ENCODE peak calls at places on chromosomes 16 and 17, in eight cellular contexts. E is thoracic aorta; R is Peyer's patch; J is A673; F is fibroblast of pulmonary artery; X is cardiac muscle cell; U is colonic mucosa; W is CD8-positive, alpha-beta T cell. C is an unnamed sample.

GRCh38 chr17:50487213-50488096 is 8.8 kb downstream of the RSAD1 start:
- DNase-seq in E (no peak), R (peak), J (no peak), F (no peak), X (no peak), U (no peak), W (no peak), C (no peak)

GRCh38 chr17:53058031-53058430 is 764.7 kb upstream of the KIF2B start:
- DNase-seq in E (no peak), R (no peak), J (peak), F (no peak), X (no peak), U (no peak), W (no peak), C (no peak)

GRCh38 chr17:30520436-30520835 is 43.2 kb downstream of the GOSR1 start:
- DNase-seq in E (no peak), R (no peak), J (peak), F (peak), X (no peak), U (no peak), W (no peak), C (no peak)

GRCh38 chr17:50710025-50710424 is 2.3 kb upstream of the ANKRD40 start:
- DNase-seq in E (no peak), R (no peak), J (no peak), F (no peak), X (no peak), U (no peak), W (no peak), C (no peak)

GRCh38 chr16:799948-800833 is at the start of gene GNG13:
- DNase-seq in E (no peak), R (no peak), J (no peak), F (no peak), X (no peak), U (no peak), W (no peak), C (peak)

GRCh38 chr16:84029297-84030096 is 13.1 kb downstream of the SLC38A8 start:
- DNase-seq in E (no peak), R (no peak), J (no peak), F (no peak), X (no peak), U (no peak), W (no peak), C (no peak)

GRCh38 chr17:33284022-33284421 is 9.1 kb downstream of the ASIC2 start:
- DNase-seq in E (peak), R (no peak), J (peak), F (peak), X (no peak), U (peak), W (no peak), C (no peak)

GRCh38 chr17:20291853-20292252 is 175.5 kb downstream of the LGALS9B start:
- DNase-seq in E (no peak), R (no peak), J (no peak), F (no peak), X (no peak), U (no peak), W (no peak), C (no peak)

GRCh38 chr16:24504467-24505345 is 34.7 kb upstream of the RBBP6 start:
- DNase-seq in E (no peak), R (no peak), J (peak), F (peak), X (peak), U (peak), W (peak), C (peak)

GRCh38 chr16:23826528-23827244 is 9.1 kb upstream of the PRKCB start:
- DNase-seq in E (no peak), R (no peak), J (no peak), F (no peak), X (no peak), U (no peak), W (peak), C (no peak)

GRCh38 chr17:7261377-7262191 is 694 bp downstream of the CLDN7 start:
- DNase-seq in E (no peak), R (peak), J (no peak), F (no peak), X (no peak), U (no peak), W (peak), C (no peak)

GRCh38 chr16:66872524-66872923 is 7.8 kb upstream of the PDP2 start:
- DNase-seq in E (no peak), R (no peak), J (no peak), F (no peak), X (no peak), U (peak), W (no peak), C (no peak)

GRCh38 chr17:7042507-7043194 is 1.2 kb downstream of the SLC16A11 start:
- DNase-seq in E (no peak), R (peak), J (peak), F (no peak), X (no peak), U (no peak), W (peak), C (no peak)

GRCh38 chr17:61635913-61636432 is 45.0 kb upstream of the NACA2 start:
- DNase-seq in E (no peak), R (no peak), J (peak), F (peak), X (peak), U (peak), W (peak), C (peak)

GRCh38 chr16:85072947-85073346 is 39.3 kb downstream of the CIBAR2 start:
- DNase-seq in E (no peak), R (no peak), J (no peak), F (peak), X (no peak), U (no peak), W (no peak), C (no peak)

GRCh38 chr17:62627219-62627903 is at the start of gene MRC2:
- DNase-seq in E (peak), R (no peak), J (peak), F (peak), X (peak), U (peak), W (no peak), C (no peak)

GRCh38 chr17:37465058-37465616 is 24.6 kb upstream of the DUSP14 start:
- DNase-seq in E (no peak), R (no peak), J (peak), F (peak), X (no peak), U (no peak), W (no peak), C (no peak)

GRCh38 chr17:51319186-51319585 is 58.8 kb downstream of the UTP18 start:
- DNase-seq in E (no peak), R (no peak), J (no peak), F (no peak), X (no peak), U (no peak), W (no peak), C (no peak)

GRCh38 chr16:70659546-70659945 is 13.2 kb downstream of the IL34 start:
- DNase-seq in E (no peak), R (no peak), J (no peak), F (no peak), X (no peak), U (no peak), W (no peak), C (no peak)

GRCh38 chr17:74071280-74071679 is 132.2 kb upstream of the RPL38 start:
- DNase-seq in E (no peak), R (no peak), J (no peak), F (no peak), X (no peak), U (no peak), W (no peak), C (no peak)

GRCh38 chr17:45161288-45162021 is at the start of gene HEXIM2:
- DNase-seq in E (peak), R (peak), J (peak), F (peak), X (peak), U (peak), W (peak), C (peak)

GRCh38 chr17:49146620-49147306 is 14.2 kb downstream of the B4GALNT2 start:
- DNase-seq in E (no peak), R (no peak), J (peak), F (peak), X (no peak), U (no peak), W (no peak), C (no peak)

GRCh38 chr16:9849697-9850245 is 332.5 kb downstream of the GRIN2A start:
- DNase-seq in E (no peak), R (no peak), J (no peak), F (no peak), X (no peak), U (no peak), W (no peak), C (no peak)

GRCh38 chr17:15026088-15026487 is 239.0 kb downstream of the PMP22 start:
- DNase-seq in E (no peak), R (no peak), J (no peak), F (no peak), X (no peak), U (no peak), W (no peak), C (no peak)

GRCh38 chr17:14918540-14918939 is 346.6 kb downstream of the PMP22 start:
- DNase-seq in E (no peak), R (no peak), J (no peak), F (peak), X (no peak), U (no peak), W (no peak), C (no peak)

GRCh38 chr16:28899882-28900600 is 21.8 kb downstream of the ATP2A1 start:
- DNase-seq in E (no peak), R (no peak), J (no peak), F (no peak), X (no peak), U (no peak), W (no peak), C (no peak)

GRCh38 chr17:33739714-33740113 is 446.6 kb upstream of the ASIC2 start:
- DNase-seq in E (no peak), R (no peak), J (no peak), F (no peak), X (no peak), U (no peak), W (no peak), C (no peak)

GRCh38 chr17:76726231-76726765 is at the start of gene JMJD6:
- DNase-seq in E (peak), R (peak), J (peak), F (peak), X (peak), U (peak), W (peak), C (peak)

GRCh38 chr16:67652578-67653130 is 7.4 kb downstream of the ACD start:
- DNase-seq in E (no peak), R (peak), J (peak), F (no peak), X (peak), U (no peak), W (no peak), C (peak)

GRCh38 chr16:24045641-24046040 is 209.9 kb downstream of the PRKCB start:
- DNase-seq in E (no peak), R (no peak), J (peak), F (no peak), X (peak), U (no peak), W (no peak), C (no peak)

GRCh38 chr17:77258638-77259037 is 117.9 kb downstream of the SEC14L1 start:
- DNase-seq in E (no peak), R (no peak), J (peak), F (no peak), X (no peak), U (no peak), W (no peak), C (no peak)

GRCh38 chr16:47851026-47851610 is 304.7 kb downstream of the ABCC12 start:
- DNase-seq in E (no peak), R (no peak), J (no peak), F (no peak), X (no peak), U (no peak), W (no peak), C (no peak)

GRCh38 chr17:66260688-66261087 is 31.5 kb upstream of the APOH start:
- DNase-seq in E (no peak), R (no peak), J (no peak), F (no peak), X (no peak), U (no peak), W (no peak), C (no peak)

GRCh38 chr16:6684076-6684673 is 648.5 kb upstream of the RBFOX1 start:
- DNase-seq in E (no peak), R (no peak), J (peak), F (peak), X (peak), U (peak), W (no peak), C (no peak)
- TF ChIP-seq CTCF in E (no peak), R (no peak), J (peak), F (no peak), X (no peak), U (peak), W (no peak), C (peak)

GRCh38 chr16:50802958-50803357 is 61.1 kb downstream of the CYLD start:
- DNase-seq in E (no peak), R (no peak), J (no peak), F (no peak), X (no peak), U (no peak), W (no peak), C (no peak)

GRCh38 chr16:50808929-50809538 is 67.1 kb downstream of the CYLD start:
- DNase-seq in E (no peak), R (no peak), J (no peak), F (no peak), X (no peak), U (no peak), W (no peak), C (no peak)

GRCh38 chr16:50809561-50809960 is 67.7 kb downstream of the CYLD start:
- DNase-seq in E (no peak), R (no peak), J (no peak), F (no peak), X (no peak), U (no peak), W (no peak), C (no peak)

GRCh38 chr16:50804290-50804907 is 62.5 kb downstream of the CYLD start:
- DNase-seq in E (no peak), R (no peak), J (no peak), F (no peak), X (peak), U (no peak), W (no peak), C (no peak)

DNA sequence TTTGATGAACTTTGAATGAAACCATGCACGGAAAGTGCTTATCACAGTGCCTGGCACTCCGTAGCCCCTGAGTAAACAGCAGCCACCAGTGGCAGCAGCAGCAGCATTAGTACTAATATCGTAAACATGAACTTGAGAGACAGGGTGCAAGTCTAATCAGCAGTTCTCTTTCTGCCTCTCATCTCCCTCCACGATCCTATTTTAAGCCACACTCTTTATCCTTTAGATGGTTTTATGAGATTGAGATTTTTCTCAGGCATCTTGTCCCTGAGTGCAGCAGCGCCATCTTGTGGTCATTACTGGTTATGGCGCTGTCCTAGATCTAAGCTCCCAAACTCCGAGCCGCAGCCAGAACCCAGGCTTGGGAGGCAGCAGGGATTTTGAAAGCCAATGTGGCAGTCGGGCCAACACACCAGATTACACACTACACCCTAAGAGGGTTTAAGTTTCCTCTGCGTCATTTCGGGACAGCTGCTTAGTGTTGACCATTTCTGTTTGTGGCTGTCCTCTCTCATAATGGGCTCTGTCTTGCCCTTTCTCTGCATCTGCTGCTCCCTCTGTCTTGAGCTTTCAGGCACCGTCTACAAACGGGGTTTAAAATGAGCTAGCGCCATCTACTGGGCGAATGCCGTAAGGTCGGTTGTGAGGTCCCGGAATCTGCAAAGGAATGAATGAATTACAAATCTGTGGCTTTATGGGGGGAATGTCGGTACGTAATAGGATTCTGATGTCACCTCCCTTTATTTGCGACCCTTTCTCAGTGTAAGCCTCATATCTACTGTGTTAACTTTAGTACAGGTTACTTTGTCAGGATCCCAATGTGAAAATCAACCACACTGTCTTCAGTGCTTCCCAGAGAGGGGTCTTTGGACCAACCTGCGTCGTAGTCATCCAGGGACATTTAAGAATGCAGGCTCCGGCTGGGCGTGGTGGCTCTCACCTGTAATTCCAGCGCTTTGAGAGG is 64.5 kb downstream of the CYLD start:
- DNase-seq in E (peak), R (peak), J (peak), F (peak), X (peak), U (peak), W (peak), C (peak)
- H3K4me3 ChIP-seq in E (peak), R (peak), J (peak), F (peak), X (peak), U (no peak), W (peak), C (peak)

GRCh38 chr16:75127713-75128415 is 11.3 kb upstream of the LDHD start:
- DNase-seq in E (no peak), R (no peak), J (no peak), F (no peak), X (no peak), U (no peak), W (no peak), C (peak)

GRCh38 chr16:75131081-75131480 is 14.5 kb upstream of the LDHD start:
- DNase-seq in E (no peak), R (no peak), J (no peak), F (no peak), X (no peak), U (no peak), W (no peak), C (no peak)

GRCh38 chr16:75130150-75130771 is 13.7 kb upstream of the LDHD start:
- DNase-seq in E (no peak), R (no peak), J (no peak), F (no peak), X (no peak), U (no peak), W (no peak), C (peak)
- TF ChIP-seq CTCF in E (no peak), R (no peak), J (peak), F (no peak), X (no peak), U (no peak), W (no peak), C (no peak)

DNA sequence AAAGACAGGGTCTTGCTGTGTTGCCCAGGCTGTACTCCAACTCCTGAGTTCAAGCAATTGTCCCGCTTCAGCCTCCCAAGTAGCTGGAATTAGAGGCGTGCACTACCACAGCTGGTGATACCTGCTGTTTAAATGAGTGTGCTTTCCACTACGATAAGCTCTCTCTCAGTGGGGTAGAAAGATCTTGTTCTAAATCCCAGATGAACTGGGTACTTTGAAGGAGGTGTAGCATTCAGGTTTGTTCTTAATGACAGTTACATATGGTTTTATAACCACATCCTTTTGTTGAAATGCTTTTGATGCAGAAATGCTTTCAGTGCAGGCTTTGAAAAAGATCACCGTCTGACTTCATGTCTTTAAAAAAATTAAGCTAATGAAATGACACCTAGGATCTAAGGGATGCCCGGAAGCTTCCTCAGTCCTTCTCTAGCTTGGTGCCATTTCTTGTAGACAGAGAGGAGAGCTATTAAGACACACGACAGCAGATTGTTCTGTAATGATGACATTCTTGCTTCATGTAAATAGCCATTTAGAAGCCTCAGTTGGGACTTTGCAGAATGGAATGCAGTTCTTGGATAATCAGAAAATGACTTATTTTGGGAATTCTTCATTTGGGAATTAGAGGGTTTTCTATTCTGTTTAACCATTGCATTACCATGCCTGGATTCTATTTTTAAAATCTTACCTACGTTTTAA is 19.5 kb downstream of the PMM2 start:
- DNase-seq in E (no peak), R (no peak), J (no peak), F (no peak), X (no peak), U (no peak), W (no peak), C (no peak)
- H3K4me3 ChIP-seq in E (no peak), R (no peak), J (no peak), F (no peak), X (no peak), U (no peak), W (no peak), C (no peak)

GRCh38 chr17:31597646-31598387 is 206.3 kb downstream of the RAB11FIP4 start:
- DNase-seq in E (no peak), R (no peak), J (no peak), F (no peak), X (no peak), U (no peak), W (no peak), C (no peak)

GRCh38 chr17:31595076-31595475 is 203.6 kb downstream of the RAB11FIP4 start:
- DNase-seq in E (no peak), R (no peak), J (no peak), F (no peak), X (no peak), U (no peak), W (no peak), C (no peak)

GRCh38 chr17:31595666-31596381 is 204.3 kb downstream of the RAB11FIP4 start:
- DNase-seq in E (no peak), R (no peak), J (no peak), F (no peak), X (no peak), U (no peak), W (no peak), C (peak)

GRCh38 chr17:31598388-31598760 is 206.9 kb downstream of the RAB11FIP4 start:
- DNase-seq in E (no peak), R (no peak), J (no peak), F (no peak), X (no peak), U (no peak), W (no peak), C (no peak)

DNA sequence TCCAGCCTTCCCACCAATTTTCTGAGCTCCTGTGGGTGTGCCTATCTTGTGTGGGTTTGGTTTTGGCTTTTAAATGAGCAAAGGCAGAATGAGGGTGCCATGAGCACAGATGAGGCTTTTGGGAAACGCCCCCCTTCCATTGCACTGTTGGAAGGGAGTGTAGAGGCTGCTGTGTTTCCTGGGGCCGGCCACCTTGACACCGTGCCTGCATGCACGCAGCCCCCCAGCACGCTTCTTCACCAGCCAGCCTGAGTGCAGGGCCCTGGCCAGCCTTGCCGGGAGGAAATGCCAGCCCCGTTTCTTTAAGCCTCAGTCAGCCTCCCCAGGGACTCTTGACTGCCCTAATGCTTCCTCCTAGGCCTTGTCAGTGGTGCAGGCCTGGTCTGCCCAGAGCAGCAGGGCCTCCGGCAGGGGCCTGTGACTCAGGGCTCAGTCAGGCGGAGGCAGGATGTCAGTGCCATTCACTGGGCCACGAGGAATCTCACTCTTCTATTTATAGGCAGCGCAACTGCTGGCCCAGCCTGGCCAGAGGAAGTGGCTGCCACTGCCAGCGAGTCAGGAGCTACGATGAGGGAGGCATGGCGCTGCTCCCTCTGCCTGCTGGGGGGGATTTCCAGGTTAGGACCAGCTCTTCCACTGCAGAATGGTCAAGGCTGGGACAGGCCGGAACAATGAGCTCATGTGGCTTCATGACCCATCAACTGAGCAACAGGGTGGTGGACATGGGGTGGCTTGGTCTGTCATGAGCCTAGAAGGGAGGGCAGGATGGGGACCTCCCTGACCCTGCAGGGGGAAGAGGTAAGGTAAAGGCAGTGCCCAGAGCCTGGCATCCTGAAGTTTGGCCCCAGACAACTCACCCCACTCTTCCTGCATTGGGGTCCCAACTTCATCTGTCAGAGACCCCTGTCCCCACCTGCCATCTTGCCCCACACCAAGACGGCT is 205.2 kb downstream of the RAB11FIP4 start:
- DNase-seq in E (peak), R (no peak), J (peak), F (peak), X (peak), U (peak), W (no peak), C (no peak)
- TF ChIP-seq CTCF in E (no peak), R (no peak), J (no peak), F (no peak), X (no peak), U (no peak), W (no peak), C (no peak)

C was measured in Caco-2.